ENCODE peak calls at places on chromosomes 13 and 19, in seven cellular contexts. H is neural crest cell, Z is progenitor cell of endocrine pancreas, O is uterus, T is IMR-90, F is fibroblast of the aortic adventitia, J is PC-9. G is an unnamed sample.

GRCh38 chr19:48724796-48725753 is 5.5 kb upstream of the MAMSTR start:
- DNase-seq in H (no peak), O (peak; percentile 69), T (peak; percentile 93), J (peak; percentile 37), F (peak; percentile 97), Z (no peak), G (peak; percentile 38)

GRCh38 chr19:8607386-8607785 is 3.1 kb downstream of the ADAMTS10 start:
- DNase-seq in H (no peak), F (peak; percentile 94), T (peak; percentile 23), O (no peak), J (no peak), Z (no peak), G (no peak)

GRCh38 chr19:39514840-39515550 is at the start of gene SELENOV:
- DNase-seq in O (no peak), J (no peak), Z (peak; percentile 60), T (no peak), H (peak; percentile 14), F (no peak), G (no peak)

GRCh38 chr13:59906413-59907027 is 257.2 kb downstream of the DIAPH3 start:
- DNase-seq in H (no peak), O (no peak), F (peak; percentile 78), J (no peak), T (peak; percentile 58), Z (no peak), G (peak; percentile 2)

GRCh38 chr13:39498471-39499114 is 104.4 kb downstream of the LHFPL6 start:
- DNase-seq in J (no peak), H (no peak), T (no peak), F (no peak), Z (no peak), O (no peak), G (no peak)

GRCh38 chr19:46732966-46733692 is 12.7 kb upstream of the FKRP start:
- DNase-seq in F (no peak), T (peak; percentile 44), H (no peak), J (peak; percentile 63), O (no peak), Z (no peak), G (no peak)

GRCh38 chr19:32349724-32350475 is 4.5 kb downstream of the ZNF507 start:
- DNase-seq in H (no peak), O (no peak), F (no peak), Z (no peak), J (no peak), T (peak; percentile 47), G (peak; percentile 25)

GRCh38 chr13:113863511-113864302 is at the start of gene GAS6:
- DNase-seq in H (peak; percentile 40), J (peak; percentile 60), T (no peak), Z (peak; percentile 41), O (peak; percentile 75), F (peak; percentile 34), G (no peak)

GRCh38 chr19:34985249-34986022 is 14.7 kb upstream of the GRAMD1A start:
- DNase-seq in F (peak; percentile 41), Z (no peak), O (no peak), T (peak; percentile 24), H (no peak), J (no peak), G (no peak)

GRCh38 chr13:43054803-43055802 is 31.7 kb downstream of the DNAJC15 start:
- DNase-seq in O (peak; percentile 61), H (no peak), T (peak; percentile 87), F (peak; percentile 90), Z (peak; percentile 17), J (peak; percentile 27), G (peak; percentile 16)

GRCh38 chr19:916645-917322 is 349 bp upstream of the KISS1R start:
- DNase-seq in J (no peak), H (no peak), F (no peak), O (no peak), Z (no peak), T (no peak), G (no peak)

GRCh38 chr19:35155441-35155840 is 906 bp downstream of the FXYD5 start:
- DNase-seq in F (no peak), H (no peak), O (no peak), Z (no peak), T (no peak), J (no peak), G (no peak)

GRCh38 chr13:102948006-102948405 is 102.2 kb downstream of the ERCC5 start:
- DNase-seq in Z (no peak), T (no peak), O (no peak), H (no peak), J (no peak), F (peak; percentile 2), G (peak; percentile 2)

GRCh38 chr19:38061294-38061693 is 154.3 kb downstream of the SIPA1L3 start:
- DNase-seq in O (no peak), J (no peak), Z (no peak), H (no peak), F (peak; percentile 59), T (peak; percentile 95), G (no peak)

GRCh38 chr13:31947105-31947504 is 84.5 kb upstream of the FRY start:
- DNase-seq in O (no peak), T (no peak), Z (no peak), F (no peak), J (no peak), H (no peak), G (no peak)

GRCh38 chr19:56217039-56217949 is 15.2 kb downstream of the ZSCAN5C start:
- DNase-seq in H (no peak), Z (peak; percentile 17), O (no peak), F (peak; percentile 17), T (peak; percentile 4), J (no peak), G (peak; percentile 16)

GRCh38 chr13:93745884-93746283 is 519.3 kb downstream of the GPC6 start:
- DNase-seq in Z (no peak), O (no peak), F (peak; percentile 73), T (peak; percentile 74), H (no peak), J (no peak), G (no peak)

GRCh38 chr19:28289294-28290063 is 923.5 kb downstream of the UQCRFS1 start:
- DNase-seq in T (no peak), O (no peak), F (peak; percentile 30), J (no peak), Z (no peak), H (no peak), G (no peak)

GRCh38 chr19:46784262-46785053 is 3.9 kb downstream of the SLC1A5 start:
- DNase-seq in O (peak; percentile 83), F (peak; percentile 97), J (peak; percentile 93), H (peak; percentile 51), T (peak; percentile 95), Z (no peak), G (peak; percentile 94)

GRCh38 chr13:31249140-31249539 is 49.4 kb downstream of the B3GLCT start:
- DNase-seq in J (no peak), T (no peak), O (no peak), F (no peak), H (no peak), Z (no peak), G (no peak)

GRCh38 chr19:33432408-33433170 is 59.1 kb downstream of the CEBPG start:
- DNase-seq in J (no peak), T (no peak), Z (no peak), H (no peak), O (no peak), F (no peak), G (no peak)

GRCh38 chr13:75514080-75515040 is 23.3 kb downstream of the COMMD6 start:
- DNase-seq in F (peak; percentile 21), H (no peak), J (no peak), Z (no peak), O (no peak), T (peak; percentile 56), G (no peak)

GRCh38 chr13:99758465-99759162 is 213.0 kb downstream of the ZIC5 start:
- DNase-seq in F (no peak), J (no peak), T (no peak), Z (no peak), H (no peak), O (no peak), G (no peak)

GRCh38 chr13:81184556-81185265 is 843.8 kb upstream of the SPRY2 start:
- DNase-seq in O (no peak), J (no peak), T (peak; percentile 4), F (no peak), Z (no peak), H (no peak), G (no peak)

GRCh38 chr13:44140146-44140545 is 233.5 kb upstream of the SERP2 start:
- DNase-seq in O (no peak), T (no peak), F (no peak), J (no peak), Z (no peak), H (no peak), G (no peak)

GRCh38 chr19:37926711-37927110 is 19.7 kb downstream of the SIPA1L3 start:
- DNase-seq in O (no peak), H (no peak), T (no peak), Z (no peak), J (no peak), F (no peak), G (no peak)

GRCh38 chr13:50366488-50367174 is 351.4 kb downstream of the KCNRG start:
- DNase-seq in O (no peak), F (no peak), T (no peak), Z (no peak), J (no peak), H (no peak), G (no peak)

GRCh38 chr19:41225238-41226052 is 6.4 kb downstream of the AXL start:
- DNase-seq in H (no peak), O (peak; percentile 82), F (peak; percentile 99), J (peak; percentile 90), Z (no peak), T (peak; percentile 100), G (peak; percentile 87)

GRCh38 chr13:98327326-98328314 is 150.6 kb upstream of the RNF113B start:
- DNase-seq in F (peak; percentile 47), H (no peak), J (no peak), T (peak; percentile 78), Z (no peak), O (no peak), G (no peak)

GRCh38 chr13:112255550-112256120 is 120.5 kb upstream of the SPACA7 start:
- DNase-seq in F (no peak), O (no peak), Z (no peak), T (no peak), J (no peak), H (peak; percentile 0), G (no peak)

GRCh38 chr19:50276370-50277063 is 52.7 kb downstream of the KCNC3 start:
- DNase-seq in Z (no peak), T (no peak), J (no peak), O (no peak), H (no peak), F (no peak), G (no peak)
- TF ChIP-seq CTCF in Z (no peak), T (no peak), J (no peak), O (no peak), H (no peak), F (no peak), G (no peak)

GRCh38 chr19:10334340-10335148 is 1.2 kb upstream of the RAVER1 start:
- DNase-seq in J (peak; percentile 98), F (peak; percentile 93), T (peak; percentile 93), Z (peak; percentile 86), H (peak; percentile 95), O (peak; percentile 98), G (peak; percentile 92)
- TF ChIP-seq CTCF in J (no peak), F (peak; percentile 7), T (no peak), Z (peak; percentile 21), H (no peak), O (no peak), G (no peak)

GRCh38 chr13:63421113-63421512 is 2005.5 kb upstream of the PCDH20 start:
- DNase-seq in H (no peak), J (no peak), T (no peak), F (no peak), Z (no peak), O (no peak), G (no peak)
- TF ChIP-seq CTCF in H (no peak), J (no peak), T (no peak), F (no peak), Z (no peak), O (no peak), G (no peak)

GRCh38 chr13:107144432-107144831 is 576.5 kb upstream of the ARGLU1 start:
- DNase-seq in T (peak; percentile 27), H (no peak), F (no peak), O (no peak), Z (no peak), J (no peak), G (no peak)
- TF ChIP-seq CTCF in T (peak; percentile 59), H (peak; percentile 47), F (no peak), O (no peak), Z (peak; percentile 27), J (peak; percentile 61), G (no peak)

G was measured in Calu3.